ENCODE peak calls at places on chromosomes 4 and X, in four cellular contexts. E, B, D and H are unnamed samples.
A peak's percentile ranks its signal among the peaks of the same experiment; 100 is the strongest.

GRCh38 chr4:124753941-124754581 is 41.5 kb upstream of the ANKRD50 start:
- DNase-seq in D (no peak), B (no peak), E (no peak), H (no peak)

GRCh38 chr4:165520071-165520470 is 141.3 kb downstream of the CPE start:
- DNase-seq in B (no peak), D (no peak), E (no peak), H (no peak)

GRCh38 chrX:133089411-133089810 is 7.5 kb downstream of the USP26 start:
- DNase-seq in E (no peak), B (no peak), D (no peak), H (no peak)

GRCh38 chrX:63658920-63659319 is 126.1 kb downstream of the ARHGEF9 start:
- DNase-seq in B (peak; percentile 7), E (no peak), D (peak; percentile 18), H (no peak)

GRCh38 chr4:44016582-44017421 is 431.8 kb downstream of the KCTD8 start:
- DNase-seq in E (no peak), D (peak; percentile 7), B (no peak), H (peak; percentile 7)

GRCh38 chr4:156113138-156113537 is 159.5 kb upstream of the CTSO start:
- DNase-seq in E (no peak), D (no peak), B (no peak), H (no peak)

GRCh38 chrX:110131031-110131430 is 128.1 kb downstream of the TMEM164 start:
- DNase-seq in B (no peak), D (no peak), E (no peak), H (no peak)

GRCh38 chr4:144899393-144899792 is 198.6 kb downstream of the ANAPC10 start:
- DNase-seq in B (no peak), E (no peak), D (no peak), H (no peak)

GRCh38 chr4:47667552-47667951 is 170.3 kb downstream of the CORIN start:
- DNase-seq in D (no peak), E (no peak), B (no peak), H (no peak)

GRCh38 chr4:4719446-4719845 is 140.0 kb upstream of the MSX1 start:
- DNase-seq in D (no peak), E (no peak), B (no peak), H (no peak)

GRCh38 chr4:48635310-48635709 is 144.8 kb downstream of the FRYL start:
- DNase-seq in D (peak; percentile 14), E (no peak), B (no peak), H (no peak)

GRCh38 chrX:54961750-54962149 is 32.2 kb downstream of the PFKFB1 start:
- DNase-seq in E (no peak), D (no peak), B (no peak), H (no peak)

GRCh38 chr4:122914938-122915337 is 7.5 kb downstream of the NUDT6 start:
- DNase-seq in E (no peak), B (no peak), D (peak; percentile 64), H (peak; percentile 39)

GRCh38 chr4:146488495-146489174 is 33.1 kb downstream of the SLC10A7 start:
- DNase-seq in D (peak; percentile 13), E (no peak), B (no peak), H (no peak)

GRCh38 chrX:39174761-39175417 is 373.6 kb downstream of the MID1IP1 start:
- DNase-seq in E (peak; percentile 46), D (peak; percentile 8), B (no peak), H (peak; percentile 7)

GRCh38 chr4:115187136-115187535 is 73.7 kb upstream of the NDST4 start:
- DNase-seq in E (no peak), B (no peak), D (no peak), H (no peak)

GRCh38 chr4:70778888-70779422 is 57.2 kb downstream of the RUFY3 start:
- DNase-seq in B (peak; percentile 6), E (no peak), D (peak; percentile 29), H (peak; percentile 100)

GRCh38 chr4:6986067-6986780 is 56.9 kb upstream of the TADA2B start:
- DNase-seq in D (peak; percentile 75), B (peak; percentile 70), E (no peak), H (peak; percentile 54)

GRCh38 chr4:55369968-55370367 is 23.9 kb downstream of the SRD5A3 start:
- DNase-seq in D (no peak), B (no peak), E (no peak), H (no peak)

GRCh38 chr4:76377481-76377901 is 43.5 kb downstream of the CCDC158 start:
- DNase-seq in E (no peak), B (no peak), D (no peak), H (peak; percentile 16)

GRCh38 chr4:27121830-27122229 is 261.2 kb downstream of the STIM2 start:
- DNase-seq in E (no peak), D (no peak), B (no peak), H (no peak)

GRCh38 chrX:130216312-130216711 is 44.5 kb downstream of the RAB33A start:
- DNase-seq in D (peak; percentile 6), B (no peak), E (no peak), H (peak; percentile 24)

GRCh38 chr4:168197926-168198325 is 105.6 kb downstream of the ANXA10 start:
- DNase-seq in D (peak; percentile 53), E (no peak), B (no peak), H (no peak)

GRCh38 chr4:7956306-7957112 is 16.8 kb upstream of the AFAP1 start:
- DNase-seq in D (peak; percentile 80), B (no peak), E (no peak), H (peak; percentile 59)

GRCh38 chr4:81061340-81061730 is 30.8 kb downstream of the BMP3 start:
- DNase-seq in E (no peak), B (no peak), D (no peak), H (no peak)

GRCh38 chr4:69493515-69493914 is 2.2 kb downstream of the UGT2B4 start:
- DNase-seq in D (no peak), B (no peak), E (no peak), H (no peak)

GRCh38 chrX:155115174-155115830 is 44.0 kb downstream of the BRCC3 start:
- DNase-seq in E (no peak), D (no peak), B (no peak), H (no peak)

GRCh38 chrX:16825306-16826035 is 39.2 kb downstream of the TXLNG start:
- DNase-seq in B (no peak), E (no peak), D (peak; percentile 49), H (peak; percentile 67)

GRCh38 chr4:173288296-173288695 is 45.9 kb downstream of the HMGB2 start:
- DNase-seq in E (peak; percentile 70), D (peak; percentile 76), B (peak; percentile 80), H (peak; percentile 75)

GRCh38 chrX:108224727-108225455 is 133.3 kb downstream of the ATG4A start:
- DNase-seq in E (no peak), D (peak; percentile 45), B (no peak), H (peak; percentile 43)

GRCh38 chrX:136227948-136228584 is 23.1 kb downstream of the MAP7D3 start:
- DNase-seq in B (no peak), D (no peak), E (no peak), H (no peak)

GRCh38 chrX:13201605-13202219 is 118.1 kb downstream of the ATXN3L start:
- DNase-seq in B (no peak), D (no peak), E (no peak), H (no peak)

GRCh38 chr4:156971623-156972369 is at the start of gene PDGFC:
- DNase-seq in D (peak; percentile 52), E (peak; percentile 67), B (peak; percentile 68), H (peak; percentile 72)

GRCh38 chrX:65696613-65697012 is 29.2 kb downstream of the MSN start:
- DNase-seq in B (no peak), D (peak; percentile 41), E (no peak), H (no peak)

GRCh38 chrX:47168495-47169073 is 23.6 kb downstream of the RBM10 start:
- DNase-seq in E (no peak), B (no peak), D (no peak), H (no peak)

GRCh38 chrX:115204040-115204439 is 14.8 kb downstream of the RBMXL3 start:
- DNase-seq in E (no peak), B (no peak), D (no peak), H (no peak)

GRCh38 chr4:45155081-45155777 is 428.9 kb upstream of the GNPDA2 start:
- DNase-seq in D (no peak), B (no peak), E (no peak), H (no peak)

GRCh38 chr4:91118597-91118996 is 991.4 kb downstream of the CCSER1 start:
- DNase-seq in E (no peak), D (no peak), B (no peak), H (no peak)

GRCh38 chr4:91113130-91113706 is 986.0 kb downstream of the CCSER1 start:
- DNase-seq in E (no peak), B (no peak), D (peak; percentile 34), H (peak; percentile 3)

GRCh38 chr4:91111556-91111955 is 984.4 kb downstream of the CCSER1 start:
- DNase-seq in E (no peak), B (no peak), D (no peak), H (no peak)

GRCh38 chr4:91114386-91114785 is 987.2 kb downstream of the CCSER1 start:
- DNase-seq in D (no peak), B (no peak), E (no peak), H (no peak)

GRCh38 chr4:91116861-91117260 is 989.7 kb downstream of the CCSER1 start:
- DNase-seq in E (no peak), D (no peak), B (no peak), H (no peak)
- TF ChIP-seq CTCF in E (no peak), D (no peak), B (no peak), H (no peak)

GRCh38 chrX:49199315-49199595 is 738 bp downstream of the SYP start:
- DNase-seq in B (no peak), E (no peak), D (no peak), H (no peak)
- H3K4me3 ChIP-seq in B (no peak overlapping the region), E (no peak overlapping the region), D (no peak overlapping the region), H (no peak overlapping the region)

DNA sequence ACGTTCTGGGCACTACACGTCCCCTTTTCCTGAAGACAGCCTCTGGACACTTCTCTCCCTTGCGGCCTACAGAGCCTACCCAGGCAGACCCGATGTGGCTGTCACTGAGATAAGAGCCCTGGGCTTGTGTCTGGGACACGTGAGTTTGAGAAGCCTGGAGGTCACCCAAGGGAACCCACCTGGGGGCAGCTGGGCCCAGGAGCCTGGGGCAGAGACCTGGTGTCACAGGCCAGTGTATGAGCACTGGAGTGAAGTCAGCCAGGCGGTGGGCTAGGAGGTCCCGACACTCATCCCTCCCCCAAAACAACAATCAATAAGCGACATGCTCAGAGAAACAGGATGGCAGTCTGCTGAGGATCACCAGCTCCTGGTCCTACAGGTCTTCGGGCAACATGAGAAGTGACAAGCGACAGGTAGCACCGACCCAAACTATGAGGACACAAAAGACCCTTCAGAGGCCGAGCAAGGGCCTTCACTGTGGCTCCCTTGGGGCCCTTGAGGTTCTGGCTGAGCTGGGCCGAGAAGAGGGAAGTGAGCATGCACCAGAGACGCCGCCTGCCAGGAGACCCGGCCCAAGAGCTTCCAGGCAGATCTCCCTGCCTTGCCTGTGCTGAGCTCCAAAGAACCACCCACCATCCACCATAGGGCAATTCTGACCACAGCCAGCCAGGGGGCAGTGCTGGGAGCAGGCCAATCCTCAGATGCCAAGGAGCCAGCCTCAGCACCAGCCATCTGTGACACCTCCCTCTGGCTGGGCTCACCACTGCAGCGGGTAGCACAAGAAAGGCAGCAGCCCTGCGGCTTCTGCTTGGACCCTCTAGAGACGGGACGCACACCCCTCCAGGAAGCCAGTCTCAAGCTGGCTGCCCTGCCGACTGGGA is 11.0 kb upstream of the DUSP9 start:
- DNase-seq in E (no peak), D (no peak), B (no peak), H (no peak)
- TF ChIP-seq CTCF in E (no peak), D (peak; percentile 15), B (no peak), H (peak; percentile 37)

GRCh38 chr4:185738038-185738552 is 73.9 kb downstream of the SORBS2 start:
- DNase-seq in D (peak; percentile 98), B (no peak), E (no peak), H (peak; percentile 86)
- H3K4me3 ChIP-seq in D (peak overlapping the region; percentile 28), B (peak overlapping the region; percentile 0), E (no peak overlapping the region), H (peak overlapping the region; percentile 14)